ENCODE peak calls at places on chromosomes 11 and 22, in five cellular contexts. J is tibial nerve; P is lower lobe of right lung; S is transverse colon; A is CD4-positive, alpha-beta T cell. B is an unnamed sample.

GRCh38 chr11:65743928-65744698 is 23.5 kb upstream of the RNASEH2C start:
- DNase-seq in S (peak), P (no peak), A (no peak), J (no peak), B (no peak)

GRCh38 chr11:18239655-18240054 is 3.1 kb upstream of the SAA4 start:
- DNase-seq in S (no peak), J (no peak), P (no peak), A (no peak), B (no peak)

GRCh38 chr22:22450343-22450839 is 58.2 kb downstream of the ZNF280B start:
- DNase-seq in P (peak), J (peak), S (peak), A (no peak), B (no peak)

GRCh38 chr11:18347471-18348125 is 25.2 kb downstream of the GTF2H1 start:
- DNase-seq in P (no peak), J (no peak), S (no peak), A (no peak), B (no peak)

GRCh38 chr11:35155677-35156076 is 16.7 kb downstream of the CD44 start:
- DNase-seq in A (no peak), J (no peak), S (no peak), P (no peak), B (no peak)

GRCh38 chr11:5123802-5124521 is 14.2 kb downstream of the OR52A5 start:
- DNase-seq in J (peak), A (peak), S (peak), P (no peak), B (no peak)

GRCh38 chr11:130601141-130601540 is 152.7 kb downstream of the ADAMTS15 start:
- DNase-seq in A (no peak), P (no peak), J (peak), S (peak), B (no peak)

GRCh38 chr11:57336111-57336666 is 497 bp upstream of the SSRP1 start:
- DNase-seq in A (peak), P (no peak), J (no peak), S (no peak), B (peak)

GRCh38 chr11:1117970-1118369 is 39.8 kb upstream of the MUC5AC start:
- DNase-seq in P (no peak), J (no peak), A (no peak), S (no peak), B (no peak)

GRCh38 chr22:47354668-47355387 is 592.4 kb downstream of the TBC1D22A start:
- DNase-seq in S (no peak), J (no peak), A (no peak), P (no peak), B (no peak)

GRCh38 chr22:39292561-39293074 is 26.8 kb downstream of the RPL3 start:
- DNase-seq in J (peak), P (peak), S (peak), A (no peak), B (no peak)

GRCh38 chr11:37092487-37092886 is 494.5 kb upstream of the RAG2 start:
- DNase-seq in A (no peak), P (no peak), J (no peak), S (no peak), B (no peak)

GRCh38 chr11:107785401-107785800 is 73.2 kb downstream of the SLC35F2 start:
- DNase-seq in P (no peak), S (no peak), A (no peak), J (no peak), B (no peak)

GRCh38 chr11:92224394-92225205 is at the start of gene FAT3:
- DNase-seq in J (no peak), S (no peak), P (peak), A (no peak), B (no peak)

GRCh38 chr11:62909107-62909894 is 11.9 kb downstream of the CHRM1 start:
- DNase-seq in P (peak), J (peak), S (peak), A (no peak), B (no peak)

GRCh38 chr11:60740573-60740972 is 16.1 kb downstream of the MS4A18 start:
- DNase-seq in A (no peak), J (no peak), S (no peak), P (no peak), B (no peak)

GRCh38 chr11:61777234-61778090 is 14.9 kb downstream of the TMEM258 start:
- DNase-seq in A (peak), S (peak), J (peak), P (no peak), B (peak)

GRCh38 chr11:103338621-103339484 is 229.6 kb downstream of the DYNC2H1 start:
- DNase-seq in P (no peak), J (no peak), A (no peak), S (no peak), B (no peak)

GRCh38 chr11:38971141-38971540 is 2373.1 kb upstream of the RAG2 start:
- DNase-seq in A (no peak), S (no peak), P (no peak), J (no peak), B (no peak)

GRCh38 chr22:37292641-37293040 is 10.3 kb downstream of the CYTH4 start:
- DNase-seq in A (no peak), S (no peak), P (no peak), J (no peak), B (no peak)

GRCh38 chr11:41307371-41308080 is 151.9 kb downstream of the LRRC4C start:
- DNase-seq in J (no peak), A (no peak), S (no peak), P (no peak), B (no peak)

GRCh38 chr11:22338465-22338810 is 257 bp downstream of the SLC17A6 start:
- DNase-seq in J (no peak), P (no peak), S (no peak), A (no peak), B (no peak)

GRCh38 chr11:73578786-73579185 is 19.1 kb downstream of the FAM168A start:
- DNase-seq in J (no peak), P (no peak), S (no peak), A (no peak), B (no peak)

GRCh38 chr22:36552300-36552699 is 23.3 kb upstream of the EIF3D start:
- DNase-seq in J (no peak), P (no peak), S (no peak), A (no peak), B (no peak)

GRCh38 chr11:60734271-60734670 is 9.8 kb downstream of the MS4A18 start:
- DNase-seq in P (no peak), A (no peak), S (no peak), J (no peak), B (no peak)

GRCh38 chr11:107301886-107302285 is 155.7 kb downstream of the CWF19L2 start:
- DNase-seq in S (no peak), J (no peak), P (no peak), A (no peak), B (no peak)

GRCh38 chr11:4393209-4394196 is at the start of gene TRIM21:
- DNase-seq in S (peak), J (peak), A (peak), P (peak), B (peak)

GRCh38 chr11:79249341-79249993 is 191.4 kb downstream of the TENM4 start:
- DNase-seq in J (no peak), S (no peak), A (no peak), P (no peak), B (no peak)

GRCh38 chr11:124481365-124482323 is 36.1 kb upstream of the OR8B8 start:
- DNase-seq in J (no peak), P (no peak), A (no peak), S (no peak), B (no peak)

GRCh38 chr11:24078056-24078455 is 418.8 kb upstream of the LUZP2 start:
- DNase-seq in J (no peak), S (no peak), P (no peak), A (no peak), B (no peak)
- TF ChIP-seq CTCF in J (no peak), S (no peak), P (no peak), A (no peak), B (no peak)

GRCh38 chr22:49571326-49571725 is 256.3 kb downstream of the BRD1 start:
- DNase-seq in S (no peak), J (no peak), A (no peak), P (no peak), B (no peak)

GRCh38 chr22:49569286-49570031 is 258.2 kb downstream of the BRD1 start:
- DNase-seq in P (no peak), J (no peak), A (no peak), S (peak), B (peak)

GRCh38 chr22:49568751-49569285 is 258.9 kb downstream of the BRD1 start:
- DNase-seq in P (no peak), J (no peak), S (peak), A (no peak), B (peak)

GRCh38 chr22:49567894-49568750 is 259.6 kb downstream of the BRD1 start:
- DNase-seq in J (no peak), S (peak), A (no peak), P (no peak), B (peak)

GRCh38 chr22:49570032-49570848 is 257.4 kb downstream of the BRD1 start:
- DNase-seq in J (no peak), P (peak), S (peak), A (no peak), B (peak)
- TF ChIP-seq CTCF in J (no peak), P (no peak), S (no peak), A (no peak), B (no peak)

DNA sequence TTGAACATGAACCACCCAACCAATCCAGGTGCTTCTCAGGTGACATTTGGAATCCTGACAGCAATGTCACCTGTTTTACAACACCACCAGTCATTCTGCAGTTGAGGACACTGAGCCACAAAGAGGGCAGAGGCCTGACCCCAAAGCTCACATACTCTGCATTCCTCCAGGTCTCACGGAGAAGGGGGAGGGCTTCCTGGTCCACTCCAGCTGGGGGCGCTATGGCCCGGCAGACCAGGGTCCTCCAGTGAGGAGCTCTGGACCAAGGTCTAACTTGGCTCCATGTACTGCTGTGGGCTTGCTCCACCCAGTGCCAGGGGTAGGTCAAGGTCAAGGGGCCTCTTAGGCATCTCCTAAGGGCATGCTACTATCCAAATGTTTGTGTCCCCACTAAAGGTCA is 1.5 kb upstream of the PNPLA3 start:
- DNase-seq in P (no peak), S (no peak), A (no peak), J (no peak), B (no peak)
- TF ChIP-seq CTCF in P (no peak), S (no peak), A (no peak), J (no peak), B (no peak)

DNA sequence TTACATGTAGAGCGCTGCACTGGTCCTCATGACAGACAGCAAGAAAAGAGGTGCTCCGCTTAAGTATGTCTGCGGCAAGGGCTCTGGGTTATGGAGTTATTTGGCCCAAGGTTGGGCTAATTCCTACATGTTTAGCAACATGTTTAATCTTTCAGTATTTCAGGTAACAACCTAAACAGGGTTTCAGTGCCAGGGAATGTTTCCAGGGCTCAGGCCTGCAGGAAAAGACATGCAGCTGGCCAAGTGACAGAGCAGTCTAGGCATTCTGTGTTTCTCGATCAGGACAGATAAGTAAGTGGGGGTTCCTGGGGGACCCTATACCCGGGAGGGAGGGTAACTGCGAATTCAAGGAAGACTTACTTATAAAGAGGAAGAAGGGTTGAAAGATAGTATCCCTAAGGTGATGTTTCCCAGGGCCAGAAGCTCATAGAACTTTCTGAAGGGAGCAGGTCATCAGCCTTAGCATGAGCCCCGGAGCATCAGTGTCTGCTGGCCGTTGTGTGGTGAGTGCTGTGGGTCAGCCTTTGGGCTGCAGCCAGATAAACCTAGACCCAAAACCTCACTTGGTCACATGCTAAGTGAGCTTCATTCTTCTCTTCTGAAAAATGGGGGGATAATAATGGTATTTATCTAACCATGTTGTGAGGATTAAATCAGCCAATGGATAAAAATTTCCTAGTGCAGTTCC is 18.4 kb downstream of the KCNJ5 start:
- DNase-seq in J (no peak), S (no peak), P (no peak), A (no peak), B (no peak)
- TF ChIP-seq CTCF in J (no peak), S (no peak), P (no peak), A (no peak), B (no peak)